ENCODE peak calls at places on chromosomes 11 and 22, in four cellular contexts. C, V, Y and M are unnamed samples.

GRCh38 chr22:32723632-32724031 is 77.9 kb upstream of the TIMP3 start:
- DNase-seq in V (peak; percentile 87), Y (no peak), C (peak; percentile 46), M (peak; percentile 83)

GRCh38 chr22:19696504-19697276 is 17.6 kb upstream of the SEPTIN5 start:
- DNase-seq in Y (no peak), V (no peak), C (no peak), M (no peak)

GRCh38 chr11:107666911-107667568 is 44.8 kb downstream of the SLN start:
- DNase-seq in C (no peak), V (no peak), Y (no peak), M (no peak)

GRCh38 chr11:79503028-79503427 is 62.2 kb upstream of the TENM4 start:
- DNase-seq in C (no peak), Y (no peak), V (no peak), M (no peak)

GRCh38 chr11:58392741-58393140 is 13.9 kb downstream of the OR5B3 start:
- DNase-seq in C (no peak), V (no peak), Y (no peak), M (no peak)

GRCh38 chr11:79400717-79401330 is 40.0 kb downstream of the TENM4 start:
- DNase-seq in Y (no peak), V (peak; percentile 79), C (peak; percentile 40), M (peak; percentile 17)

GRCh38 chr11:114075891-114076441 is 16.5 kb downstream of the ZBTB16 start:
- DNase-seq in Y (no peak), C (no peak), V (peak; percentile 86), M (no peak)

GRCh38 chr11:96219981-96220623 is 122.9 kb downstream of the MAML2 start:
- DNase-seq in V (no peak), Y (no peak), C (no peak), M (no peak)

GRCh38 chr11:104798794-104799193 is 99.5 kb downstream of the CASP12 start:
- DNase-seq in C (no peak), V (no peak), Y (no peak), M (no peak)

GRCh38 chr11:7080900-7081299 is 7.9 kb upstream of the RBMXL2 start:
- DNase-seq in C (no peak), V (no peak), Y (no peak), M (no peak)

GRCh38 chr11:95792200-95792599 is 1.9 kb downstream of the CEP57 start:
- DNase-seq in C (no peak), V (no peak), Y (no peak), M (no peak)

GRCh38 chr11:1827931-1828330 is 6.9 kb upstream of the SYT8 start:
- DNase-seq in C (no peak), V (peak; percentile 71), Y (no peak), M (no peak)

GRCh38 chr11:29173660-29174062 is 843.2 kb downstream of the KCNA4 start:
- DNase-seq in C (no peak), Y (no peak), V (no peak), M (peak; percentile 2)

GRCh38 chr11:69286358-69287327 is 7.3 kb upstream of the MYEOV start:
- DNase-seq in Y (no peak), V (no peak), C (no peak), M (no peak)

GRCh38 chr22:50739894-50740293 is 1.9 kb downstream of the ACR start:
- DNase-seq in V (no peak), Y (no peak), C (no peak), M (no peak)

GRCh38 chr11:77990981-77991380 is 3.5 kb downstream of the INTS4 start:
- DNase-seq in C (no peak), V (no peak), Y (no peak), M (no peak)

GRCh38 chr11:133934599-133935550 is 21.9 kb downstream of the IGSF9B start:
- DNase-seq in V (no peak), Y (no peak), C (peak; percentile 47), M (peak; percentile 29)

GRCh38 chr11:74678591-74679512 is 52.4 kb downstream of the CHRDL2 start:
- DNase-seq in C (no peak), Y (no peak), V (peak; percentile 62), M (no peak)

GRCh38 chr11:9562716-9563115 is 10.8 kb upstream of the WEE1 start:
- DNase-seq in Y (no peak), C (no peak), V (no peak), M (no peak)

GRCh38 chr11:110130642-110131238 is 37.5 kb downstream of the ZC3H12C start:
- DNase-seq in V (no peak), Y (no peak), C (peak; percentile 27), M (peak; percentile 91)

GRCh38 chr11:27770576-27770975 is 70.3 kb upstream of the BDNF start:
- DNase-seq in V (no peak), C (no peak), Y (no peak), M (no peak)

GRCh38 chr22:24169439-24170058 is 11.7 kb upstream of the SUSD2 start:
- DNase-seq in C (no peak), Y (no peak), V (no peak), M (no peak)

GRCh38 chr22:17205432-17205831 is 13.8 kb downstream of the ADA2 start:
- DNase-seq in V (no peak), C (no peak), Y (no peak), M (peak; percentile 35)

GRCh38 chr11:130203766-130204702 is 44.5 kb downstream of the ST14 start:
- DNase-seq in V (peak; percentile 16), C (no peak), Y (no peak), M (no peak)

GRCh38 chr22:33166206-33166605 is 108.0 kb upstream of the SYN3 start:
- DNase-seq in C (no peak), Y (no peak), V (no peak), M (no peak)

GRCh38 chr11:16895306-16895705 is 118.9 kb downstream of the PLEKHA7 start:
- DNase-seq in V (no peak), C (no peak), Y (no peak), M (no peak)

GRCh38 chr11:1877211-1878133 is 14.2 kb downstream of the PRR33 start:
- DNase-seq in C (peak; percentile 45), V (peak; percentile 88), Y (no peak), M (peak; percentile 66)

GRCh38 chr11:2590951-2591754 is 108.6 kb downstream of the KCNQ1OT1 start:
- DNase-seq in C (no peak), Y (no peak), V (peak; percentile 50), M (no peak)

GRCh38 chr22:42901790-42902508 is 44.9 kb upstream of the ARFGAP3 start:
- DNase-seq in Y (no peak), V (no peak), C (no peak), M (peak; percentile 37)

GRCh38 chr11:10387209-10388083 is 67.6 kb upstream of the AMPD3 start:
- DNase-seq in Y (peak; percentile 25), V (peak; percentile 79), C (peak; percentile 38), M (peak; percentile 48)

GRCh38 chr11:102560555-102561011 is 30.0 kb upstream of the MMP7 start:
- DNase-seq in C (no peak), Y (no peak), V (no peak), M (peak; percentile 12)

GRCh38 chr22:20919718-20920117 is 2.5 kb downstream of the CRKL start:
- DNase-seq in Y (no peak), C (no peak), V (no peak), M (no peak)

GRCh38 chr11:129998107-129998506 is 4.5 kb downstream of the PRDM10 start:
- DNase-seq in V (no peak), C (no peak), Y (no peak), M (no peak)

GRCh38 chr11:8658210-8658968 is 24.1 kb downstream of the TRIM66 start:
- DNase-seq in C (no peak), Y (no peak), V (no peak), M (peak; percentile 42)

GRCh38 chr22:48475661-48476345 is 1351.9 kb downstream of the BRD1 start:
- DNase-seq in Y (no peak), C (no peak), V (no peak), M (no peak)

GRCh38 chr11:7577226-7577882 is 63.6 kb downstream of the PPFIBP2 start:
- DNase-seq in C (peak; percentile 54), V (no peak), Y (no peak), M (no peak)

GRCh38 chr11:116576523-116576922 is 196.3 kb downstream of the BUD13 start:
- DNase-seq in C (no peak), V (no peak), Y (no peak), M (no peak)

GRCh38 chr11:114242032-114242431 is 54.2 kb upstream of the NNMT start:
- DNase-seq in Y (no peak), C (no peak), V (no peak), M (no peak)

DNA sequence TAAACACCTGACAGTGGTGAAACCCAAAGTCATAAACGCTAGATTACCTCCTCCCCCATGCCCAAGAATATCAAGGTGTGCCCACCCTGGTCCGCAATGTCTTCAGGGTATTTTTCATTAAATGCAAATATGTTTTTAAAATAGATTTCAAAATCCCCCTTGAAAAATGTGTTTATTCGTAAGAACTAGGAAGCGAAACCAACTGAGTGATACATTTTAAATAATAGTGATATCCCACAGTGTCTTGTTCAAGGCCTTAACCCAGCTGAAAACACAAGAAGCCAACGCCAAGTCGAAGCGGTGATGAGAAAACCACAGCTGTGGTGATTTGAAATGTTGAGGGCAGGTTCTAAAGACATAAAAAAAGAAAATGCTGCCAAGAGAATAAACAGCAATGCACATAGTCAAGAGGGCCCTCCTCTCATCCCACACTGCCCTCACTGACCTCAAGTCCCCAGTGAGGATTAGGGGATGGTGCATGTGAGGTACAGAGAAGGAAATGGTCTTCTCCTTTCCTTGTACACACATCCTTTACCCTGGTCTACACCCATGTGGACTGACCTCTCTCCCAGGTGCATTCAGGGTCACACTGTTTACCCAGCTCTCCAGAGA is 25.5 kb downstream of the KCNJ1 start:
- DNase-seq in Y (no peak), V (no peak), C (no peak), M (no peak)
- H3K27ac ChIP-seq in Y (no peak overlapping the region), V (no peak overlapping the region), C (no peak overlapping the region), M (no peak overlapping the region)

GRCh38 chr11:76339217-76339616 is 41.7 kb downstream of the THAP12 start:
- DNase-seq in C (peak; percentile 36), V (no peak), Y (peak; percentile 13), M (no peak)
- H3K27ac ChIP-seq in C (no peak overlapping the region), V (peak overlapping the region; percentile 52), Y (peak overlapping the region; percentile 78), M (no peak overlapping the region)

GRCh38 chr22:21948824-21949568 is 3.7 kb downstream of the PPM1F start:
- DNase-seq in V (no peak), Y (no peak), C (no peak), M (no peak)
- H3K27ac ChIP-seq in V (no peak overlapping the region), Y (no peak overlapping the region), C (no peak overlapping the region), M (no peak overlapping the region)

DNA sequence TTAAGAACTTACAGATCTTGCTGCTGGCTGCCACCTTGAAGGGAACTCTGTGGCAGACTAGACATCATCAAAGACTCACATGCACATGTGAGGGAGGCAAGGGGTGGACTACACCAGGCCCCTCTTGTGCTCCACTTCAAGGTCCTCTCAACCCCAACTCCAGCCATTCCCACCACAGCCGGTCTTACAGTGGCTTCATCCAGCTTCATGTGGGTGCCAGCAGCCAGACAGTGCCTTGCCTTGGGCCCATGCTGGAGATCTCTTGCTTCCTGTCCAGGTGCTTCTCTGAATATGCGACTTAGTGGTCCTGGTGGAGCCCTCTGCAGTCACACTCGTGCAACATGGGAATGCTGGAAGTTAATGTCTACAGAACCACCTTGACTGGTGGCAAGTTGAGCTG is 44.6 kb upstream of the WNT7B start:
- DNase-seq in V (peak; percentile 42), C (no peak), Y (no peak), M (no peak)
- H3K27ac ChIP-seq in V (no peak overlapping the region), C (no peak overlapping the region), Y (no peak overlapping the region), M (no peak overlapping the region)